ENCODE peak calls at places on chromosome 11, in six cellular contexts. X, T, N, P, O and F are unnamed samples.

GRCh38 chr11:119480375-119481020 is 57.5 kb upstream of the THY1 start:
- DNase-seq in N (no peak), O (no peak), X (no peak), T (no peak), P (no peak), F (no peak)

GRCh38 chr11:116037851-116038250 is 533.6 kb upstream of the CADM1 start:
- DNase-seq in P (no peak), O (no peak), X (no peak), T (no peak), N (no peak), F (no peak)

GRCh38 chr11:46386674-46387073 is 4.9 kb downstream of the CHRM4 start:
- DNase-seq in P (no peak), N (peak; percentile 58), X (no peak), O (no peak), T (no peak), F (no peak)

GRCh38 chr11:69697861-69698260 is 6.0 kb downstream of the FGF19 start:
- DNase-seq in P (no peak), O (no peak), N (peak; percentile 22), X (no peak), T (no peak), F (no peak)

GRCh38 chr11:2272241-2272945 is 2.0 kb upstream of the ASCL2 start:
- DNase-seq in T (no peak), X (no peak), N (no peak), P (no peak), O (no peak), F (no peak)

GRCh38 chr11:102244681-102245409 is 72.4 kb upstream of the BIRC3 start:
- DNase-seq in X (peak; percentile 69), P (no peak), N (no peak), T (no peak), O (no peak), F (no peak)

GRCh38 chr11:1879342-1879940 is 12.3 kb downstream of the PRR33 start:
- DNase-seq in O (no peak), P (no peak), N (peak; percentile 74), X (no peak), T (no peak), F (no peak)

GRCh38 chr11:70833011-70833410 is 419.4 kb downstream of the SHANK2 start:
- DNase-seq in O (no peak), T (no peak), X (no peak), P (no peak), N (no peak), F (no peak)

GRCh38 chr11:74338963-74339362 is 27.5 kb upstream of the P4HA3 start:
- DNase-seq in T (peak; percentile 69), P (no peak), O (no peak), X (no peak), N (no peak), F (no peak)

GRCh38 chr11:120482149-120482548 is 29.4 kb upstream of the GRIK4 start:
- DNase-seq in T (peak; percentile 8), P (no peak), O (no peak), X (no peak), N (no peak), F (no peak)

GRCh38 chr11:61609000-61609969 is 28.4 kb upstream of the SYT7 start:
- DNase-seq in T (no peak), P (no peak), N (no peak), O (peak; percentile 43), X (no peak), F (no peak)
- H3K4me1 ChIP-seq in T (no peaks in the 10 kb centered on the region), P (no peaks in the 10 kb centered on the region), N (no peaks in the 10 kb centered on the region), O (peaks cover 17% of the 10 kb centered on the region), X (peaks cover 18% of the 10 kb centered on the region), F (no peaks in the 10 kb centered on the region)

DNA sequence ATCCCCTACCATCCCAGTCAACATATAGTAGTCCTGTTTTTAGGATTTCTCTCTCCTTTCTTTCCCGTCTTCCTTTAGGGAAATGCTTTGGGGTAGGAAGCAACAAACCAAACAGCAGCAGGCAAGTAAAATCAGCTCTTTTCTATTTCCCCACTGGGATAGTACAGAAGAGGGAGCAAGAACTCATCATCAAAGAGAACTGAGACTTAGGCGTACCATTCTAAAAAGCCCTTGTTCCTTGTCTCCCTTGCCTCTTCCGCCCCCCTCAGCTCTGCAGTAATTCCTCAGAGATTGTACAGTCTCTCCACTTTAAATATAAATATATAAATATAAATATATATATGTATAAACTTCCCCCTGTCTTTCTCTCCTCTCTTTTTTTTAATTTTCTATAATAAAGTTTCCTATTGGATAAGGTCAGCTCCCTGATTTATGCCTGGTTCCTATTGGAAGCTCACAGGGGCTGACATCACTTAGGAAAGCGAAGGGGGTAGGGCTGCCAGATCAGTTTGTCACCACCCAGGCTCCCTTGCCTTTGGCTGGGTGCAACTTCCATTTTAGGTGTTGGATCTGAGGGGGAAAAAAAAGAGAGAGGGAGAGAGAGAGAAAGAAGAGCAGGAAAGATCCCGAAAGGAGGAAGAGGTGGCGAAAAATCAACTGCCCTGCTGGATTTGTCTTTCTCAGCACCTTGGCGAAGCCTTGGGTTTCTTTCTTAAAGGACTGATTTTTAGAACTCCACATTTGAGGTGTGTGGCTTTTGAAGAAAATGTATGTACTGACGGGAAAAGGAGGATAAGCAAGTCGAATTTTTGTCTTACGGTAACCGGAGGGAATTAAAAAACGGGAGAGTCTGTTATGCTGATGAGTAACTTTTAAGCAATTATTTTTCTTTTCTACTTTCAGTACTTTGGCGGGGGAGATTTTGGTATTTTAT is at the start of gene CTNND1:
- DNase-seq in X (peak; percentile 99), P (peak; percentile 95), T (peak; percentile 96), N (no peak), O (peak; percentile 93), F (peak; percentile 98)
- H3K4me3 ChIP-seq in X (peak within 1 kb of the TSS; percentile 86), P (peak within 1 kb of the TSS; percentile 100), T (peak within 1 kb of the TSS; percentile 30), N (peak within 1 kb of the TSS; percentile 42), O (peak within 1 kb of the TSS; percentile 90), F (peak within 1 kb of the TSS; percentile 81)

GRCh38 chr11:3799143-3799542 is 1.8 kb upstream of the NUP98 start:
- DNase-seq in O (no peak), P (no peak), X (no peak), N (no peak), T (no peak), F (no peak)

GRCh38 chr11:3797329-3798090 is at the start of gene NUP98:
- DNase-seq in O (peak; percentile 100), N (peak; percentile 100), P (peak; percentile 99), T (peak; percentile 100), X (peak; percentile 100), F (peak; percentile 99)

GRCh38 chr11:3796346-3796745 is 1.0 kb downstream of the NUP98 start:
- DNase-seq in T (no peak), N (no peak), X (no peak), O (no peak), P (no peak), F (no peak)

GRCh38 chr11:3796796-3797328 is 492 bp downstream of the NUP98 start:
- DNase-seq in N (no peak), P (peak; percentile 83), X (no peak), O (no peak), T (no peak), F (peak; percentile 64)

DNA sequence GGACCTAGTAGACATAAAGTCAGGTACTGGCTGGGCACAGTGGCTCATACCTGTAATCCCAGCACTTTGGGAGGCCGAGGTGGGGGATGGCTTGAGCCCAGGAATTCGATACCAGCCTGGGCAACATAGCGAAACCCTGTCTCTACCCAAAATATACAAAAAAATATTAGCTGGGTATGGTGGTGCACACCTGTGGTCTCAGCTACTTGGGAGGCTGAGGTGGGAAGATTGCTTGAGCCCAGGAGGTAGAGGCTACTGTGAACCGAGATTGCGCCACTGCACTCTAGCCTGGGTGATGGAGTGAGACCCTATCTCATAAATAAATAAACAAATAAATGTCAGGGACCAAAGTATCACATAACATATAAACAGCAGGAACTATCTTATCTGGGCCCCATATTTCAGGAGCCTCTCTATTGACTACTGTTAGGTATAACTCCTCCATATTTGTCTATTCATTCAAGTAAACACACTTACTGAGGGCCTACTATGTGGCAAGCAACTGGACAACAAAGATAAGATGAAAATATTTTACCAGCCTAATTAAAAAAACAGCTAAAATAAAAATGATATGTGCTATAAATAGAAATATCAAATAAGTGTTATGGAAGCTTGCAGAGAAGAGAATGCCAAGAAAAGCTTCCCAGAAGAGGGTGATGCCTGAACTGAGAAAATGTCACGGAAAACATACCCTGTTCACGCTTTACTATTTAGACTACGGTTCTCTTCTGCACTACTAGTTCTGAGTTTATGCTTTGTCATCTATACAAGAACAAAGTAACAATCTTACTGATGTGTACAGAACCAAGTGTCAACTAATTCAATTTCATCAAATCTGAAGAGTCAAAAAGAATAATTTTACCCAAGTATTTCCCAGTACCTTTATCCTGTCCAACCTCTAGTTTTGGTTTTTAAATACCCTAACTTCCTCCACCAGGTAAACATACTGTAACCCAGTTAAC is 1.9 kb downstream of the NUP98 start:
- DNase-seq in O (no peak), X (no peak), N (no peak), T (no peak), P (no peak), F (no peak)
- H3K36me3 ChIP-seq in O (no peaks in the 10 kb centered on the region), X (no peaks in the 10 kb centered on the region), N (peaks cover 24% of the 10 kb centered on the region), T (peaks cover 5% of the 10 kb centered on the region), P (peaks cover 13% of the 10 kb centered on the region), F (peaks cover 42% of the 10 kb centered on the region)

GRCh38 chr11:87356428-87356827 is 318.7 kb downstream of the TMEM135 start:
- DNase-seq in P (no peak), X (no peak), T (no peak), O (no peak), N (no peak), F (no peak)

GRCh38 chr11:87353904-87354303 is 316.2 kb downstream of the TMEM135 start:
- DNase-seq in N (no peak), T (no peak), X (no peak), O (no peak), P (no peak), F (no peak)

GRCh38 chr11:87351671-87352070 is 313.9 kb downstream of the TMEM135 start:
- DNase-seq in X (no peak), O (no peak), T (no peak), N (no peak), P (no peak), F (no peak)

GRCh38 chr11:87355614-87356013 is 317.9 kb downstream of the TMEM135 start:
- DNase-seq in X (no peak), N (no peak), O (no peak), P (no peak), T (no peak), F (no peak)

DNA sequence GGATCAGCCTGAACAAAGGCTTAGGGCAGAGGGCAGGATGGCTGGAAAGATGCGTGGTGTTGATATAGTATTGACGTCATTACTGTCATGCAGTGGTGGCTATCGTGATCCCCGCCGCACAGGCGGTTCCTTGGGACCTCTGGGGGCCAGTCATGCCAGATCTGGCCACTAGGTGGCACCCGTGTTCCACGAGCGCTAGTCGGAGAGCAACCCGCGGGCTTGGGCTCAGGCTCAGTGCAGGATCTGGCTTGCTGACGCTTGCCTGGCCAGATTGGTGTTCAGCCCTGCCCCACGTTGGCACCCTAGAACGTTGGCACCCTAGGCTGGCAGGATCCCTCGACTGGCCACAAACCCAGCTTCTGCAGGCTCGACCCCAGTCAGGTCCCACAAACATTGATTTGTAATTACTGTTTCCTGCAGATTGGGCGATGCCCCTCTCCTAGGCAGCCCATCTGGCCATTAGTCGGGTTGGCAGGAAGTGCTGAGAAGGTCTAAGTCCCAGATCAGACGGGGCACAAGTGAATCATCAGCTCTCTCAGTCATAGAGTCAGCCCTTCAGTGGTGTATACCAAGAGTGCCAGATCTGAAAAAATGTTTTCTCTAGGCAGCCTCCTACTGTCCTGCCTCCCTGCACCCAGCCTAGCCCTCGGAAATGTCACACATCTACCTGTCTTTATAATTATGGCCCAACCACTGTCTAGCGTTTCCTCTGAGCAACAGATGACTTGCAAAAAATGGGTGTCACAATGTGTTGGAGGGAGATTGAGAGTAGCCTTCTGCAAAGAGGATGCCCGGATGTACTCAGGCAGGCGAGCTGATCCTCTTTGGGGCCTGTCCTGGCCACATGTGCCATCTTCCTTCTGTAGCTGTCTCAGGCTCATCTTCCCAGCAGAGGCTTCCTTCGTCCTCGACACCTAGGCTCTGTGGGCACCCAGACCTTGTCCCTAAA is 315.3 kb downstream of the TMEM135 start:
- DNase-seq in P (peak; percentile 88), N (peak; percentile 95), T (peak; percentile 80), O (peak; percentile 89), X (peak; percentile 69), F (peak; percentile 77)
- H3K4me1 ChIP-seq in P (peaks cover 44% of the 10 kb centered on the region), N (peaks cover 15% of the 10 kb centered on the region), T (no peaks in the 10 kb centered on the region), O (no peaks in the 10 kb centered on the region), X (peaks cover 6% of the 10 kb centered on the region), F (no peaks in the 10 kb centered on the region)